ENCODE peak calls at places on chromosomes 6 and 20, in ten cellular contexts. N, S, P, U, T, K, A, B, C and M are unnamed samples.

GRCh38 chr6:153167026-153167891 is 36.2 kb upstream of the RGS17 start:
- DNase-seq in N (no peak), S (peak; percentile 50), P (no peak), U (no peak), T (no peak), K (no peak), A (no peak), B (peak; percentile 5), C (no peak), M (no peak)

GRCh38 chr6:144482142-144482541 is 197.0 kb downstream of the UTRN start:
- DNase-seq in N (peak; percentile 81), S (peak; percentile 37), P (peak; percentile 84), U (peak; percentile 90), T (peak; percentile 79), K (peak; percentile 68), A (no peak), B (peak; percentile 85), C (peak; percentile 87), M (peak; percentile 77)

GRCh38 chr6:31356216-31356945 is 598 bp downstream of the HLA-B start:
- DNase-seq in N (peak; percentile 74), S (no peak), P (peak; percentile 51), U (no peak), T (peak; percentile 77), K (peak; percentile 27), A (no peak), B (peak; percentile 25), C (peak; percentile 90), M (no peak)

GRCh38 chr20:55641497-55641896 is 363.8 kb downstream of the CBLN4 start:
- DNase-seq in N (no peak), S (no peak), P (no peak), U (no peak), T (no peak), K (no peak), A (no peak), B (no peak), C (no peak), M (no peak)

GRCh38 chr6:138912308-138912707 is 75.7 kb downstream of the REPS1 start:
- DNase-seq in N (no peak), S (no peak), P (no peak), U (no peak), T (no peak), K (no peak), A (no peak), B (no peak), C (no peak), M (no peak)

GRCh38 chr6:47654255-47654654 is 44.1 kb upstream of the ADGRF4 start:
- DNase-seq in N (no peak), S (no peak), P (no peak), U (no peak), T (no peak), K (no peak), A (no peak), B (no peak), C (no peak), M (no peak)

GRCh38 chr6:11621119-11621518 is 83.6 kb downstream of the TMEM170B start:
- DNase-seq in N (no peak), S (no peak), P (no peak), U (no peak), T (no peak), K (no peak), A (no peak), B (no peak), C (no peak), M (no peak)

GRCh38 chr20:57399587-57400261 is 8.5 kb downstream of the RBM38 start:
- DNase-seq in N (no peak), S (no peak), P (no peak), U (no peak), T (peak; percentile 73), K (peak; percentile 77), A (no peak), B (no peak), C (peak; percentile 87), M (no peak)

GRCh38 chr6:14516947-14517346 is 399.4 kb downstream of the CD83 start:
- DNase-seq in N (no peak), S (no peak), P (peak; percentile 53), U (no peak), T (peak; percentile 75), K (peak; percentile 13), A (no peak), B (no peak), C (no peak), M (no peak)

GRCh38 chr6:20092071-20092566 is 120.2 kb downstream of the MBOAT1 start:
- DNase-seq in N (no peak), S (peak; percentile 16), P (no peak), U (peak; percentile 48), T (no peak), K (no peak), A (no peak), B (peak; percentile 71), C (no peak), M (no peak)

GRCh38 chr6:24376875-24377274 is 19.0 kb upstream of the DCDC2 start:
- DNase-seq in N (no peak), S (no peak), P (no peak), U (no peak), T (no peak), K (no peak), A (no peak), B (no peak), C (no peak), M (no peak)

GRCh38 chr6:168735268-168735949 is 294.4 kb downstream of the SMOC2 start:
- DNase-seq in N (no peak), S (no peak), P (no peak), U (no peak), T (no peak), K (no peak), A (no peak), B (no peak), C (no peak), M (no peak)

GRCh38 chr6:52893803-52894202 is 15.7 kb downstream of the GSTA3 start:
- DNase-seq in N (no peak), S (no peak), P (no peak), U (no peak), T (no peak), K (no peak), A (no peak), B (no peak), C (no peak), M (no peak)

GRCh38 chr6:17725083-17725482 is 18.4 kb upstream of the NUP153 start:
- DNase-seq in N (no peak), S (no peak), P (peak; percentile 38), U (no peak), T (peak; percentile 71), K (no peak), A (no peak), B (peak; percentile 72), C (no peak), M (no peak)

GRCh38 chr6:72286911-72287311 is 335.0 kb upstream of the KCNQ5 start:
- DNase-seq in N (no peak), S (no peak), P (no peak), U (no peak), T (no peak), K (no peak), A (no peak), B (no peak), C (no peak), M (no peak)

DNA sequence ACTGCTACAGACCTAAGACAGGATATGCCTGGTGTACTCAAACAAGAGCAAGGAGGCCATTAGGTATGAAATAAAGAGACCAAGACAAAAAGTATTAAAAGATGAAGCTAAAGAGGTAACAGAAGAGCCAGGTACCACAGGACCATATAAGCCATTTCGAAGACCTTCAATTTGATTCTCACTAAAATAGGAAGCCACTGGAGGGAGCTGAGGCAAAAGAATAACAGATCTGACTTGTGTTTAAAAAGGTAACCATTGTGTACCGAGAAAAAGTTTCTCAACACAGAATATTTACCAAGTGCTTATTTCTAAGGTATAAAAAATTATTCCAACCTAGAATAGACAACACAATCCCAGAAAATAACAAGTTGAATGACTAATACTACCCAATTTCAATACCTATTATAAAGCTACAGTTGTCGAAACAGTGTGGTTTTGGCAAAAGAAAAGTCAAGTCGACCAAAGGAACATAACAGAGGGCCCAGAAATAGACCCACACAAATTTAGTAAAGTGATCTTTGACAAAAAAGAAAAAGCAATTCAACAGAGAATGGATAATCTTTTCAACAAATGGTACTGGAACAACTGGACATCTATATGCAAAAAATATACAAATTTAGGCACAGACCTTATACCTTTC is 125.3 kb upstream of the DST start:
- DNase-seq in N (no peak), S (no peak), P (no peak), U (no peak), T (no peak), K (no peak), A (no peak), B (no peak), C (no peak), M (no peak)
- TF ChIP-seq CTCF in N (no peak), S (no peak), P (no peak), U (no peak), T (no peak), K (peak; percentile 35), A (no peak), B (no peak), C (no peak), M (no peak)

GRCh38 chr6:16623733-16624132 is 137.5 kb downstream of the ATXN1 start:
- DNase-seq in N (no peak), S (no peak), P (no peak), U (no peak), T (no peak), K (no peak), A (no peak), B (no peak), C (no peak), M (no peak)
- TF ChIP-seq POLR2A in N (no peak), S (no peak), P (no peak), U (no peak), T (no peak), K (no peak), A (no peak), B (no peak), C (no peak), M (no peak)

GRCh38 chr20:35695978-35696377 is 3.2 kb downstream of the NFS1 start:
- DNase-seq in N (no peak), S (no peak), P (no peak), U (no peak), T (peak; percentile 6), K (no peak), A (no peak), B (no peak), C (no peak), M (no peak)
- TF ChIP-seq CTCF in N (no peak), S (no peak), P (no peak), U (no peak), T (no peak), K (no peak), A (no peak), B (no peak), C (no peak), M (no peak)

DNA sequence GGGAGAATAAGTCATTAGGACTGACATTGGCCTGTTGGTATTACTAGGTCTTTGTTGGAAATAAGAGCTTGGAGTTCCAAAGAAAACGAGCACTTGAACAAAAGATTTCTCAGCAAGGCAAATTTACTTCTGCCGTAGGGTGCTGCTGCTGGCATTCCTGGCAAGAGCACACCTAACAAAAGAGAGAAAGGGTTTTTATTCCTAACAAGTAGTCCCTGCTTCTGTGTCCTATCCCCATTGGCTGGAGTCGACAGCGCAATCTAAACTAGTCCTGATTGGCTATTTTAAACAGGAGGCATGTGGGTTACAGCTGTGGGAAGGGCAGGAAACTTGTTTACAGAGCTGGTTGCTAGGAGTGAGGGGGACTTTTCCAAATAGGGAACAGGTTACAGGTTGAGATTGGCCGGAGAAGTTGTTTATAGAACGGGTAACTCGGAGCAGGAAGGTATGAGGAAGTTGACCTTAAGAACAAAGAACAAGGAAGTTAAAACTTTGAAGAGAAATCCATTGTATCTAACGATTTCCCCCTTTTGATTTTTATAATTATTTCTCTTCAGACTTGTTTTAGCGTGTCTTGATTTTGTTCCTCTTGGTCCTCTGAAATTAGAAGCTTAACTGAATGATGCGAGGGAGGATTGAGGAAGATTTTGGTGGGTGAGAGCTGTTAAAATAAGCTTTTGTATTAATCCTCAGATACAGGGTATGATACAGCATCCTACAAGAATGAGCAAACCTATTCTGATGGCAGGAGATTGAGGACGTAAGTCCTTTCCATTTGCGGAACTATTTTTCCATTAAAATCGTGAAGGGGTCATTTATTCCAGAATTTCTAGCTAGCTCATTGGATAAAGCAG is 3.4 kb upstream of the ZNFX1 start:
- DNase-seq in N (no peak), S (no peak), P (no peak), U (no peak), T (no peak), K (no peak), A (no peak), B (peak; percentile 89), C (no peak), M (no peak)
- TF ChIP-seq POLR2A in N (no peak), S (no peak), P (no peak), U (no peak), T (no peak), K (no peak), A (no peak), B (no peak), C (no peak), M (no peak)